ENCODE peak calls at places on chromosomes 13 and 19, in four cellular contexts. One of them, this sample, is unnamed.
A peak's percentile ranks its signal among the peaks of the same experiment; 100 is the strongest.

GRCh38 chr19:5466814-5467291 is 11.6 kb downstream of the ZNRF4 start:
- DNase-seq in mesendoderm: no peak
- DNase-seq in H1: no peak
- DNase-seq in IMR-90: no peak
- DNase-seq in this sample: no peak

GRCh38 chr13:22092791-22093545 is 422.1 kb downstream of the FGF9 start:
- DNase-seq in mesendoderm: no peak
- DNase-seq in H1: no peak
- DNase-seq in IMR-90: peak; percentile 83
- DNase-seq in this sample: no peak

GRCh38 chr19:12983561-12984142 is 11.6 kb upstream of the NFIX start:
- DNase-seq in IMR-90: peak; percentile 70
- DNase-seq in mesendoderm: peak; percentile 80
- DNase-seq in H1: no peak
- DNase-seq in this sample: peak; percentile 78

GRCh38 chr13:97978661-97979450 is 25.4 kb downstream of the IPO5 start:
- DNase-seq in mesendoderm: peak; percentile 80
- DNase-seq in H1: no peak
- DNase-seq in IMR-90: peak; percentile 28
- DNase-seq in this sample: no peak

GRCh38 chr19:5358173-5358800 is 17.7 kb upstream of the PTPRS start:
- DNase-seq in mesendoderm: no peak
- DNase-seq in H1: no peak
- DNase-seq in IMR-90: peak; percentile 17
- DNase-seq in this sample: no peak

GRCh38 chr13:76936736-76937135 is 11.6 kb upstream of the ACOD1 start:
- DNase-seq in H1: no peak
- DNase-seq in mesendoderm: no peak
- DNase-seq in IMR-90: no peak
- DNase-seq in this sample: no peak

GRCh38 chr13:67314405-67314804 is 84.3 kb upstream of the PCDH9 start:
- DNase-seq in mesendoderm: no peak
- DNase-seq in H1: no peak
- DNase-seq in IMR-90: no peak
- DNase-seq in this sample: no peak

GRCh38 chr19:4140237-4140711 is 13.2 kb upstream of the CREB3L3 start:
- DNase-seq in mesendoderm: peak; percentile 84
- DNase-seq in H1: peak; percentile 38
- DNase-seq in IMR-90: peak; percentile 72
- DNase-seq in this sample: peak; percentile 75

GRCh38 chr19:1069009-1069779 is 2.2 kb downstream of the ARHGAP45 start:
- DNase-seq in H1: no peak
- DNase-seq in IMR-90: no peak
- DNase-seq in mesendoderm: no peak
- DNase-seq in this sample: no peak

GRCh38 chr13:51249767-51250741 is 27.9 kb downstream of the FAM124A start:
- DNase-seq in H1: no peak
- DNase-seq in mesendoderm: no peak
- DNase-seq in IMR-90: no peak
- DNase-seq in this sample: no peak

GRCh38 chr19:2455481-2456300 is 1.1 kb downstream of the LMNB2 start:
- DNase-seq in IMR-90: no peak
- DNase-seq in H1: no peak
- DNase-seq in mesendoderm: no peak
- DNase-seq in this sample: no peak

GRCh38 chr19:32691952-32692726 is 518 bp downstream of the NUDT19 start:
- DNase-seq in H1: no peak
- DNase-seq in IMR-90: peak; percentile 69
- DNase-seq in mesendoderm: peak; percentile 70
- DNase-seq in this sample: peak; percentile 51

GRCh38 chr13:27283906-27284523 is 13.4 kb downstream of the RASL11A start:
- DNase-seq in H1: no peak
- DNase-seq in IMR-90: no peak
- DNase-seq in mesendoderm: no peak
- DNase-seq in this sample: peak; percentile 19

GRCh38 chr13:93227280-93227905 is 786 bp downstream of the GPC6 start:
- DNase-seq in IMR-90: peak; percentile 52
- DNase-seq in mesendoderm: peak; percentile 80
- DNase-seq in H1: no peak
- DNase-seq in this sample: peak; percentile 57

DNA sequence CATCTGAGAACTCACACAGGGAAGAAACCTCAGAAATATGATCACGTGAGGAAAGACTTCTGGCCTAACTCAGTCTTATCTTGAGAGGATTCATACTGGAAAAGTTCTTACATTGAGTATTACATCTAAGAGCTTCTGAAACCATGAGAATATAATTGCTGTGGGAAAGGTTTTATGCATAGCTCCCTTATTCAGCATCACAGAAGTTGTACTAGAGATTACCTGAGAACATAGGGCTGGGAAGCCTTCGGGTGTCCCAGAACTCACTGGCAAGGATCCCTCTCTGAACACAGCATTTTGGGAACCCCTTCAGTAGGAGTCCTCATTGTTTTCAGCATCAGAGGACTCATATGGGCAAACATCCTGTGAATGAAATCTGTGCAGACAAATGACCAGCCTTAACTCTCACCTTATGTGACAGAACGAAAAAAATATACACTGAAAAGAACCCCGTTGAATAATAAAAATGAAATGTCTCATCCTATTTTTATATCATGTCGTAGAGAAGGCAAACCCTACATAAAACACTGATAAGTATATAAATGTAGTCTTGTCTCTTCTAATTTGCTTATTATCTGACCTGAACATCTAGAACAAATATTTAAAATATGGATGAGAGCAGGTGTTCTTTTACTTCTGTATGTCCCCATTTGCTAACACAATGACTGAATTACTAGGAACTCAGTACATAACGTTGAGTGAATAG is 14.2 kb downstream of the ZNF274 start:
- DNase-seq in H1: no peak
- DNase-seq in IMR-90: peak; percentile 13
- DNase-seq in mesendoderm: peak; percentile 68
- DNase-seq in this sample: no peak
- H3K56ac ChIP-seq in H1: no peak overlapping the region
- H3K56ac ChIP-seq in IMR-90: no peak overlapping the region
- H3K56ac ChIP-seq in mesendoderm: no peak overlapping the region
- H3K56ac ChIP-seq in this sample: no peak overlapping the region

DNA sequence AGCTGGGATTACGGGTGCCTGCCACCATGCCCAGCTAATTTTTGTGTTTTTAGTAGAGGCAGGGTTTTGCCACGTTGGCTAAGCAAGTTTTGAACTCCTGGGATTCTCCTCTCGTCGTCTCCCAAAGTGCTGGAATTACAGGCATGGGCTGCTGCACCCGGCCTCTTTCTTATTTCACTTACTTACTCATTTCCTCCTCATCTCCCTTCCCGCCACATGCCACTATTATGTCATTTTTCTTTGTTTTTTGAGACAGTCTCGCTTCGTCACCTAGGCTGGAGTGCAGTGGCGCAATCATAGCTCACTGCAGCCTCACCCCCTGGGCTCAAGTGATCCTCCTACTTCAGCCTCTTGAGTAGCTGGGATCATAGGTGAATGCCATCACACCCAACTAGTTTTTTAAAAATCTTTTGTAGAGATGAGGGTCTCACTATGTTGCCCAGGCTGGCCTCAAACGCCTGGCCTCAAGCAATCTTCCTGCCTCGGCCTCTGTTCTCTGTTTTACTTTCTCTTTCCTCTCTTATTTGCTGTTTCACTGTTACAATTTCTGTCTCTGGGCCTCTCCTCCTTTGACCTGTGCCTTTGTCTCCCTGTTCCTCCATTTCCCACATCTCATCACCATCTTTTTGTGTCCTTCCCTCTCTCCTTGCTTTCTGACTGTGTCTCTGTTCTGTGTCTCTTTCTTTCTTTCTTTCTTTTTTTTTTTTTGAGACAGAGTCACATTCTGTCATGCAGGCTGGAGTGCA is 9.2 kb downstream of the SHKBP1 start:
- DNase-seq in H1: no peak
- DNase-seq in mesendoderm: no peak
- DNase-seq in IMR-90: peak; percentile 44
- DNase-seq in this sample: no peak
- H3K56ac ChIP-seq in H1: no peak overlapping the region
- H3K56ac ChIP-seq in mesendoderm: no peak overlapping the region
- H3K56ac ChIP-seq in IMR-90: no peak overlapping the region
- H3K56ac ChIP-seq in this sample: no peak overlapping the region

GRCh38 chr19:18639706-18640105 is 2.9 kb downstream of the KLHL26 start:
- DNase-seq in H1: no peak
- DNase-seq in mesendoderm: no peak
- DNase-seq in IMR-90: no peak
- DNase-seq in this sample: no peak
- H3K56ac ChIP-seq in H1: no peak overlapping the region
- H3K56ac ChIP-seq in mesendoderm: no peak overlapping the region
- H3K56ac ChIP-seq in IMR-90: no peak overlapping the region
- H3K56ac ChIP-seq in this sample: no peak overlapping the region

DNA sequence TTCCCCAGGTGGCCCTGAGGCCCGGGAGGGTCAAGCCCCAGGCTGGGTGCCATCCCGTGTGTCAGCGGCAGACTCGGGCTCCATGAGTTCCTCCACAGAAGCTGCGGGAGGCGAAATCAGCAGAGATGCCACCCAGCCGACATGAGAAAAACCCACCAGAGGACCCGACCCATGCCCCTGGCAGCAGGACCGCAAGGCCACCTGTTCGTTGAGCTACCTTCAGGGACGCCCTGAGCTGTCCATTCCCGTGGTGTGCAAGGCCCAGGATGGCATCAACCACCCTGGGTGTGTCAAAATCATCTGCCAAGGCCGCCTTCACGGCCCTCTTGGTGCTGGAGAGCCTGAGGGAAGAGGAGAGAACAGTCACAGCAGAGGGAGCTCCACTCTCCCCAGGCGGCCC is 30.4 kb downstream of the NAXD start:
- DNase-seq in H1: no peak
- DNase-seq in IMR-90: no peak
- DNase-seq in mesendoderm: no peak
- DNase-seq in this sample: no peak
- H3K56ac ChIP-seq in H1: no peak overlapping the region
- H3K56ac ChIP-seq in IMR-90: no peak overlapping the region
- H3K56ac ChIP-seq in mesendoderm: no peak overlapping the region
- H3K56ac ChIP-seq in this sample: no peak overlapping the region

GRCh38 chr19:50352242-50352641 is 13.2 kb downstream of the NAPSA start:
- DNase-seq in mesendoderm: no peak
- DNase-seq in H1: no peak
- DNase-seq in IMR-90: no peak
- DNase-seq in this sample: no peak
- H3K56ac ChIP-seq in mesendoderm: no peak overlapping the region
- H3K56ac ChIP-seq in H1: no peak overlapping the region
- H3K56ac ChIP-seq in IMR-90: no peak overlapping the region
- H3K56ac ChIP-seq in this sample: no peak overlapping the region

GRCh38 chr19:51347209-51347928 is 5.4 kb upstream of the VSIG10L start:
- DNase-seq in H1: no peak
- DNase-seq in IMR-90: no peak
- DNase-seq in mesendoderm: no peak
- DNase-seq in this sample: no peak

GRCh38 chr19:51342631-51343569 is 961 bp upstream of the VSIG10L start:
- DNase-seq in IMR-90: no peak
- DNase-seq in mesendoderm: peak; percentile 62
- DNase-seq in H1: no peak
- DNase-seq in this sample: no peak

GRCh38 chr19:51345076-51345620 is 3.2 kb upstream of the VSIG10L start:
- DNase-seq in mesendoderm: no peak
- DNase-seq in H1: no peak
- DNase-seq in IMR-90: no peak
- DNase-seq in this sample: no peak

GRCh38 chr19:51341976-51342580 is at the start of gene VSIG10L:
- DNase-seq in IMR-90: no peak
- DNase-seq in H1: no peak
- DNase-seq in mesendoderm: peak; percentile 18
- DNase-seq in this sample: no peak

DNA sequence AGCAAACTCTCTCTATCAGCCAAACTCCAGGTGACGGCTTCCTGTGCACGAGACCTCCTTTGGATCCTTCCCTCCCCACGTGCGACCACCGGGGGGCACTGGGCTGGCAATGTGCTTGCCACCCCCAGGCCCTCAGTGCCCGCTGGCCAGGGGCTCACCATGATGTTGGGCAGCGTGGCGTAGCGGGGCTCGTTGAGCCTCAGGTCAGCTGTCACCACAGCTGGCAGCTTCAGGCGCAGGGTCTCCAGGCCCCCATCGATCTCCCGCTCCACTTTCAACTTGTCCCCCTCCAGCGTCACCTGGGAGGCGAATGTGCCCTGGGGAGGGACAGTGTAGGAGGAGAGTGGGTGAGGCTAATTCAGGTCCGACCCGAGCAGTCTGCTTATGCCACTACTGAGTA is 4.8 kb upstream of the VSIG10L start:
- DNase-seq in IMR-90: no peak
- DNase-seq in mesendoderm: no peak
- DNase-seq in H1: no peak
- DNase-seq in this sample: no peak
- H3K56ac ChIP-seq in IMR-90: no peak overlapping the region
- H3K56ac ChIP-seq in mesendoderm: no peak overlapping the region
- H3K56ac ChIP-seq in H1: no peak overlapping the region
- H3K56ac ChIP-seq in this sample: no peak overlapping the region

GRCh38 chr13:43357435-43358065 is 334.2 kb downstream of the DNAJC15 start:
- DNase-seq in IMR-90: no peak
- DNase-seq in mesendoderm: no peak
- DNase-seq in H1: no peak
- DNase-seq in this sample: no peak
- H3K56ac ChIP-seq in IMR-90: no peak overlapping the region
- H3K56ac ChIP-seq in mesendoderm: no peak overlapping the region
- H3K56ac ChIP-seq in H1: no peak overlapping the region
- H3K56ac ChIP-seq in this sample: no peak overlapping the region

GRCh38 chr19:45297674-45298073 is 25.0 kb downstream of the CKM start:
- DNase-seq in mesendoderm: no peak
- DNase-seq in IMR-90: no peak
- DNase-seq in H1: no peak
- DNase-seq in this sample: no peak

GRCh38 chr19:45296365-45296764 is 26.3 kb downstream of the CKM start:
- DNase-seq in H1: no peak
- DNase-seq in mesendoderm: no peak
- DNase-seq in IMR-90: no peak
- DNase-seq in this sample: no peak

GRCh38 chr19:45298264-45298663 is 24.4 kb downstream of the CKM start:
- DNase-seq in H1: no peak
- DNase-seq in IMR-90: no peak
- DNase-seq in mesendoderm: no peak
- DNase-seq in this sample: no peak

GRCh38 chr19:45302416-45302815 is 20.3 kb downstream of the CKM start:
- DNase-seq in H1: no peak
- DNase-seq in mesendoderm: no peak
- DNase-seq in IMR-90: no peak
- DNase-seq in this sample: no peak

DNA sequence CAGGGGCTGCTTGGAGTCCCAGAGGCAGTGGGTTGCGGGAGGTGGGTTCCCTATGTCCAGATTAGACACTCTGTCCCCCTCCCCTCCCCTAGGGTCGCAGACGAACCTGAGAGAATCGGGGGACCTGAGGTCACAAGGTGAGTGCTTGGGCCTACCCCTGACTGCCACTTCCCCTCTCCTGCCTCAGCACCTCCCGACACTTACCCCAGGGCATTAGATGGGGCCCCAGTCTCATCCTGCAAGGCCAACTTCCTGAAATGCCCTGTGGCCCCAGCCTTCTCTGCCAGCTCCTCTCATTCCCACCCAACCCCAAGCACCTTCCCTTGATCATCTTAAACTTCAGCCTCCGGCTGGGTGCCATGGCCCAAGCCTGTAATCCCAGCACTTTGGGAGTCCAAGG is 23.0 kb downstream of the CKM start:
- DNase-seq in H1: no peak
- DNase-seq in mesendoderm: no peak
- DNase-seq in IMR-90: no peak
- DNase-seq in this sample: no peak
- H3K56ac ChIP-seq in H1: no peak overlapping the region
- H3K56ac ChIP-seq in mesendoderm: no peak overlapping the region
- H3K56ac ChIP-seq in IMR-90: no peak overlapping the region
- H3K56ac ChIP-seq in this sample: no peak overlapping the region

This sample was measured in H9.